ENCODE peak calls at places on chromosome X, in six cellular contexts. Q is suprapubic skin, P is right lobe of liver, X is IMR-90, E is breast epithelium, N is H54. M is an unnamed sample.

GRCh38 chrX:72479324-72480274 is 93.0 kb downstream of the HDAC8 start:
- DNase-seq in E (no peak), N (no peak), X (no peak), P (no peak), Q (no peak), M (no peak)

GRCh38 chrX:27336466-27337091 is 126.6 kb downstream of the PPP4R3C start:
- DNase-seq in P (peak; percentile 35), N (peak; percentile 0), X (peak; percentile 2), Q (no peak), E (no peak), M (no peak)

GRCh38 chrX:150449313-150449712 is 86.2 kb downstream of the MAMLD1 start:
- DNase-seq in N (no peak), P (no peak), X (no peak), E (no peak), Q (no peak), M (no peak)

GRCh38 chrX:139639253-139639652 is 68.7 kb downstream of the MCF2 start:
- DNase-seq in E (no peak), Q (no peak), N (no peak), P (no peak), X (no peak), M (no peak)

GRCh38 chrX:39534949-39535348 is 562.8 kb downstream of the BCOR start:
- DNase-seq in E (no peak), P (no peak), N (no peak), X (no peak), Q (no peak), M (no peak)

GRCh38 chrX:111095974-111096870 is at the start of gene PAK3:
- DNase-seq in P (peak; percentile 29), Q (peak; percentile 77), X (peak; percentile 64), N (no peak), E (no peak), M (no peak)

GRCh38 chrX:13377537-13377936 is 57.7 kb upstream of the ATXN3L start:
- DNase-seq in P (no peak), X (peak; percentile 95), N (no peak), E (no peak), Q (no peak), M (no peak)

GRCh38 chrX:146907391-146908240 is 93.1 kb upstream of the CXorf51A start:
- DNase-seq in N (no peak), X (no peak), E (no peak), Q (no peak), P (no peak), M (no peak)

GRCh38 chrX:56281789-56282188 is 49.6 kb downstream of the KLF8 start:
- DNase-seq in E (no peak), P (no peak), Q (no peak), N (no peak), X (peak; percentile 16), M (no peak)

GRCh38 chrX:53449632-53450031 is 15.5 kb upstream of the HSD17B10 start:
- DNase-seq in X (no peak), N (no peak), P (no peak), Q (no peak), E (no peak), M (no peak)

GRCh38 chrX:10109695-10110094 is 47.1 kb upstream of the CLCN4 start:
- DNase-seq in E (no peak), Q (no peak), N (no peak), X (no peak), P (no peak), M (no peak)

GRCh38 chrX:13077168-13077567 is 32.7 kb upstream of the FAM9C start:
- DNase-seq in N (no peak), X (peak; percentile 47), Q (no peak), P (no peak), E (no peak), M (no peak)

GRCh38 chrX:136767104-136767941 is 13.4 kb downstream of the ARHGEF6 start:
- DNase-seq in P (peak; percentile 69), Q (peak; percentile 82), X (peak; percentile 37), E (peak; percentile 69), N (peak; percentile 26), M (peak; percentile 93)

GRCh38 chrX:40105016-40105790 is 7.4 kb upstream of the BCOR start:
- DNase-seq in E (no peak), P (peak; percentile 61), X (no peak), Q (no peak), N (no peak), M (no peak)

GRCh38 chrX:143661286-143661685 is 25.4 kb upstream of the SLITRK4 start:
- DNase-seq in Q (no peak), N (no peak), P (no peak), X (no peak), E (no peak), M (no peak)

GRCh38 chrX:38991656-38992558 is 190.6 kb downstream of the MID1IP1 start:
- DNase-seq in Q (no peak), E (no peak), N (no peak), P (no peak), X (peak; percentile 2), M (no peak)

GRCh38 chrX:38260231-38260630 is 39.6 kb upstream of the SRPX start:
- DNase-seq in E (no peak), X (peak; percentile 11), P (no peak), Q (no peak), N (no peak), M (no peak)

GRCh38 chrX:49096419-49096818 is 16.7 kb upstream of the WDR45 start:
- DNase-seq in Q (no peak), E (no peak), N (no peak), X (no peak), P (no peak), M (no peak)

GRCh38 chrX:49101629-49101984 is 21.9 kb upstream of the WDR45 start:
- DNase-seq in X (no peak), Q (no peak), P (no peak), N (no peak), E (no peak), M (no peak)

GRCh38 chrX:49102221-49102620 is 21.3 kb downstream of the GPKOW start:
- DNase-seq in Q (no peak), P (peak; percentile 53), N (no peak), X (no peak), E (no peak), M (no peak)

GRCh38 chrX:49103637-49104036 is 19.9 kb downstream of the GPKOW start:
- DNase-seq in X (no peak), N (no peak), E (no peak), Q (no peak), P (no peak), M (no peak)

DNA sequence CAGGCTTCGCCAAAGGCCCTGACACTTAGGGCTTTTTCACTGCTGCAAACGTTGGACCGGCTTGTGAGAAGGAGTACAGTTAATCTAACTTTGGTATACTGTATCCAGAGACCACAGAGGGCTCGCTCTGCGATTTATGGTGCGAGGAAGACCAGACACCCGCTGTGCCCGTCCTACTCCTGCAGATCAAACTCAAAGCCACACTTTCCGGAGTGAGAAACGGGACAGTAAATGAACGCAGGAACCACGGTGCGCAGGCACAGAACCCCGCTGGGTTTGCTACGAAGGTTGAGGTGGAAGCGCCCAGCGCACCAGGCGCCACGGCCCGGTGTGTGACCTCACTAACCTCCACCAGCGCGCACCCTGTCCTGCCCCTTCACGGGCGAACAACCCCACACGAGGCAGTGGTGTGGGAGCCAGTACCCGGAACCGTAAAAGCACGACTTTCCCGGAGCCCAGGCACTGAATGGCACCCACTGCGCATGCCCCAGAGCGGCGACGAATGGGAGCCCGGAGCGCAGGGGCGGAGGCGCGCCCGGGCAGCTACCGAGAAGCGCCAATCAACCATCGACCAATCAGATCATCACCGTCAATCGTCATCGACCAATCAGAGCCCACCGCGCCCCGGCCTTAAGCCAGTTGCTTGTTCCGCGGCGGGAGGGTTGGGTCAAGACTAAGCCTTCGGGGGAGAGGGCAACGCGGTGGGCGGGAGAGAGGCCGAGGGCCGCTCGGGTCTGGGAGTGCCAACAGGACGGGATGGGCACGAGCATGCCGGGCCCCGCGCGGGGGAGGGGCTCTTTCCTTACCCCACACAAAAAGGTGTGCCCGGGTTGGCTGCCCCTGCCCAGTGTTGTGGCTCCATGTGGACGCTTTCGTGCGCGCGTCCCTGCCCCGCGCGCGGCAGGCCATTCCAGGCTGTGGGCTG is 21.3 kb upstream of the WDR45 start:
- DNase-seq in X (peak; percentile 89), N (peak; percentile 57), Q (peak; percentile 92), P (peak; percentile 88), E (peak; percentile 88), M (peak; percentile 88)
- TF ChIP-seq POLR2A in X (no peak), N (peak; percentile 68), Q (no peak), P (peak; percentile 78), E (no peak), M (no peak)

DNA sequence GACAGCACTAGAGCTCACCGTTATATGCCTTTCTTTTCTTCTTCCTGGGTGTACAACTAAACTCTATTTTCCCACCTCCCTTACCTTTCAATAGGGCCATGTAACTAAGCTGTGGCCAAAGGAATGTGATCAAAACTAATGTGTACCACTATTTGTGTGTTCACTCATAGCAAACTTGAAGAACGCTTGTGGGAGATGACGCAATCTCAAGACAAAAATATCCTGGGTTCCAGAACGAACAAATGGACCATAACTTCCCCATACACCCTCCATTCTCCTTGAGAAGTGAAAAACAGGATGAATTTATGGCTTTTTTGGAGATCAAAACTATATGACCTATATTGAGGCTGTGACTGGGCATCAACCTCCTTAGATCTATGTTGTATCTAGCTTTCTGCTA is 139.7 kb upstream of the GLRA2 start:
- DNase-seq in X (no peak), Q (no peak), P (no peak), N (no peak), E (no peak), M (no peak)
- TF ChIP-seq POLR2A in X (no peak), Q (no peak), P (no peak), N (no peak), E (no peak), M (no peak)

GRCh38 chrX:97863261-97863660 is 979.6 kb downstream of the RPA4 start:
- DNase-seq in P (no peak), N (no peak), X (no peak), Q (no peak), E (no peak), M (no peak)
- TF ChIP-seq POLR2A in P (no peak), N (no peak), X (no peak), Q (no peak), E (no peak), M (no peak)

GRCh38 chrX:122941801-122942200 is 242.3 kb upstream of the GRIA3 start:
- DNase-seq in N (no peak), Q (no peak), E (no peak), X (no peak), P (no peak), M (no peak)
- TF ChIP-seq POLR2A in N (no peak), Q (no peak), E (no peak), X (no peak), P (no peak), M (no peak)

GRCh38 chrX:119948381-119948780 is 4.8 kb upstream of the NKAP start:
- DNase-seq in X (no peak), Q (no peak), E (no peak), P (no peak), N (no peak), M (no peak)

DNA sequence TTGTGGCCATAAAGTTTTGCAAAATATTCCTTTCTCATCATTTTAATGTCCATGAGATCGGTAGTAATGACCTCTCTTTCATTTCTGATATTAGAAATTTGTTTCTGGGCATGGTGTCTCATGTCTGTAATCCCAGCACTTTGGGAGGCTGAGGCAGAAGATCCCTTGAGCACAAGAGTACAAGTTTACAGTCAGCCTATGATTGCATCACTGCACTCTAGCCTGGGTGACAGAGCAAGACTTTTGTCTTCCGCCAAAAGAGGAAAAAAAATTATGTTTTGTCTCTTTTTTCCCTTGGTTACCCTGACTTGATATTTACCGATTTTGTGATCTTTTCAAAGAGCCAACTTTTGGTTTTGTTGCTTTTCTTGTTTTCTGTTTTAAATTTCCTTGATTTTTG is 10.8 kb upstream of the NKAP start:
- DNase-seq in E (no peak), X (no peak), N (no peak), Q (no peak), P (no peak), M (no peak)
- TF ChIP-seq POLR2A in E (no peak), X (no peak), N (no peak), Q (no peak), P (no peak), M (no peak)